ENCODE peak calls at places on chromosomes 11 and 22, in seven cellular contexts. J is cardiac fibroblast, D is right lobe of liver, F is thoracic aorta, U is left lung, Q is WTC11, N is spleen. G is an unnamed sample.

GRCh38 chr22:30946354-30946753 is 22.2 kb downstream of the MORC2 start:
- DNase-seq in U (no peak), J (no peak), N (no peak), F (no peak), D (no peak), Q (no peak), G (no peak)

GRCh38 chr22:31637938-31638618 is 23.9 kb downstream of the PISD start:
- DNase-seq in J (peak), Q (no peak), N (peak), D (peak), F (no peak), U (peak), G (no peak)

GRCh38 chr11:65309006-65309405 is 5.7 kb upstream of the CDC42EP2 start:
- DNase-seq in D (no peak), U (peak), Q (no peak), N (no peak), J (peak), F (no peak), G (no peak)

GRCh38 chr22:47052236-47053012 is 290.0 kb downstream of the TBC1D22A start:
- DNase-seq in U (peak), F (no peak), D (peak), N (peak), J (no peak), Q (no peak), G (no peak)

GRCh38 chr22:48554893-48555552 is 1272.7 kb downstream of the BRD1 start:
- DNase-seq in N (no peak), J (no peak), D (no peak), F (no peak), Q (peak), U (peak), G (no peak)

GRCh38 chr22:40193429-40194421 is 16.0 kb downstream of the TNRC6B start:
- DNase-seq in N (no peak), Q (peak), J (peak), D (no peak), U (no peak), F (no peak), G (no peak)

GRCh38 chr11:131694526-131695424 is 324.4 kb downstream of the NTM start:
- DNase-seq in J (peak), F (peak), N (peak), U (peak), Q (peak), D (peak), G (no peak)

GRCh38 chr11:6812391-6813005 is 13.0 kb upstream of the OR6A2 start:
- DNase-seq in N (no peak), D (no peak), F (no peak), J (peak), U (no peak), Q (peak), G (no peak)

GRCh38 chr11:37525336-37525735 is 927.3 kb upstream of the RAG2 start:
- DNase-seq in F (no peak), N (no peak), J (peak), U (no peak), D (no peak), Q (no peak), G (no peak)

GRCh38 chr11:122032317-122032716 is 83.7 kb downstream of the BLID start:
- DNase-seq in D (no peak), F (no peak), U (no peak), N (no peak), J (peak), Q (no peak), G (no peak)

GRCh38 chr11:115324569-115325432 is 179.4 kb downstream of the CADM1 start:
- DNase-seq in J (peak), F (no peak), Q (peak), D (no peak), N (no peak), U (no peak), G (no peak)

GRCh38 chr11:47470671-47471070 is 21.7 kb upstream of the RAPSN start:
- DNase-seq in N (peak), U (no peak), Q (no peak), D (no peak), J (no peak), F (no peak), G (no peak)

GRCh38 chr11:112270551-112271180 is 10.0 kb upstream of the PLET1 start:
- DNase-seq in D (no peak), J (no peak), U (no peak), Q (peak), N (no peak), F (no peak), G (no peak)

GRCh38 chr11:48109046-48109666 is 107.5 kb upstream of the OR4B1 start:
- DNase-seq in D (no peak), N (no peak), J (peak), U (no peak), F (no peak), Q (no peak), G (peak)

GRCh38 chr11:23497040-23497439 is 636.8 kb upstream of the CCDC179 start:
- DNase-seq in J (no peak), N (no peak), Q (no peak), F (no peak), U (no peak), D (no peak), G (no peak)

GRCh38 chr22:34814260-34814659 is 251.7 kb upstream of the ISX start:
- DNase-seq in Q (no peak), U (no peak), D (no peak), F (no peak), J (no peak), N (no peak), G (no peak)

GRCh38 chr11:35487532-35488078 is 37.8 kb downstream of the PAMR1 start:
- DNase-seq in Q (peak), D (no peak), J (peak), U (no peak), N (no peak), F (no peak), G (no peak)

GRCh38 chr11:101442171-101442570 is 141.6 kb downstream of the TRPC6 start:
- DNase-seq in N (no peak), U (no peak), J (peak), F (no peak), D (no peak), Q (no peak), G (no peak)

GRCh38 chr11:124799384-124800225 is 601 bp downstream of the MSANTD2 start:
- DNase-seq in Q (peak), N (peak), D (peak), J (peak), F (no peak), U (peak), G (no peak)

GRCh38 chr22:32080904-32081303 is 37.8 kb downstream of the SLC5A1 start:
- DNase-seq in U (no peak), D (no peak), N (no peak), F (no peak), J (peak), Q (peak), G (no peak)

GRCh38 chr22:36586852-36587251 is 57.9 kb upstream of the EIF3D start:
- DNase-seq in D (no peak), N (no peak), J (no peak), F (no peak), U (no peak), Q (no peak), G (no peak)

DNA sequence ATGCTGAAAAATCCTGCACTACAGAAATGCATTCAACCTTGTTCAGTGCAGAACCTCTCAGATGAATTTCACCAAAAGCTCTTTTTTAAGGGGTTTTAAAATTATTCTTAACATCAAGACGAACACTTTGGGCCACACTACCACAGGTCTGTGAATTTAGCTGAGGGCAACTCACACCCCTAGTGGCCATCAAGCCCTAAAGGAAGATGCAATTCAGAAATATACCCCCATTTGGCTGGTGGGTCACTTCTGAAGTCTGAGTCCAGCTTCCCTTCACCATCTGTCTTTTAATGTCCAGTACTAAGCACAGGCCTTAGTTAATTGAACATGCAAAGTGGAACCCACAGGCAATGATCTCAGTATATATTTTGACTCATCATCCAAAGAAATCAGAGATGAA is 50.5 kb downstream of the FAM76B start:
- DNase-seq in U (no peak), F (no peak), J (no peak), D (no peak), N (no peak), Q (no peak), G (no peak)
- TF ChIP-seq CTCF in U (no peak), F (no peak), J (no peak), D (no peak), N (no peak), Q (no peak), G (no peak)

GRCh38 chr11:62716816-62717215 is 9.3 kb downstream of the GNG3 start:
- DNase-seq in D (no peak), F (no peak), Q (no peak), N (no peak), U (no peak), J (no peak), G (no peak)

GRCh38 chr11:62712861-62713260 is 5.4 kb downstream of the GNG3 start:
- DNase-seq in J (no peak), D (no peak), F (no peak), U (no peak), Q (no peak), N (no peak), G (no peak)

GRCh38 chr11:62713343-62713742 is 5.9 kb downstream of the GNG3 start:
- DNase-seq in N (no peak), D (peak), J (no peak), F (no peak), Q (no peak), U (no peak), G (no peak)

GRCh38 chr11:62716206-62716605 is 8.7 kb downstream of the GNG3 start:
- DNase-seq in Q (no peak), N (no peak), J (no peak), D (no peak), U (no peak), F (no peak), G (no peak)

GRCh38 chr11:62715150-62716130 is 8.0 kb downstream of the GNG3 start:
- DNase-seq in U (no peak), J (no peak), Q (no peak), D (no peak), F (no peak), N (no peak), G (no peak)
- TF ChIP-seq CTCF in U (no peak), J (no peak), Q (no peak), D (no peak), F (no peak), N (no peak), G (no peak)

GRCh38 chr22:38075105-38075825 is 8.7 kb downstream of the SLC16A8 start:
- DNase-seq in F (no peak), N (peak), U (peak), J (no peak), D (peak), Q (no peak), G (no peak)

GRCh38 chr22:38075961-38076360 is 8.0 kb downstream of the SLC16A8 start:
- DNase-seq in N (no peak), J (no peak), D (peak), F (no peak), Q (no peak), U (peak), G (no peak)

GRCh38 chr22:38072322-38073149 is 11.4 kb downstream of the SLC16A8 start:
- DNase-seq in N (no peak), D (peak), Q (no peak), J (no peak), U (peak), F (no peak), G (no peak)

GRCh38 chr22:38073150-38074130 is 10.5 kb downstream of the SLC16A8 start:
- DNase-seq in F (no peak), D (peak), N (no peak), U (peak), Q (no peak), J (no peak), G (no peak)

GRCh38 chr22:38074181-38075104 is 9.5 kb downstream of the SLC16A8 start:
- DNase-seq in F (no peak), N (no peak), D (peak), J (peak), U (peak), Q (peak), G (no peak)
- TF ChIP-seq CTCF in F (no peak), N (no peak), D (no peak), J (peak), U (no peak), Q (peak), G (no peak)

DNA sequence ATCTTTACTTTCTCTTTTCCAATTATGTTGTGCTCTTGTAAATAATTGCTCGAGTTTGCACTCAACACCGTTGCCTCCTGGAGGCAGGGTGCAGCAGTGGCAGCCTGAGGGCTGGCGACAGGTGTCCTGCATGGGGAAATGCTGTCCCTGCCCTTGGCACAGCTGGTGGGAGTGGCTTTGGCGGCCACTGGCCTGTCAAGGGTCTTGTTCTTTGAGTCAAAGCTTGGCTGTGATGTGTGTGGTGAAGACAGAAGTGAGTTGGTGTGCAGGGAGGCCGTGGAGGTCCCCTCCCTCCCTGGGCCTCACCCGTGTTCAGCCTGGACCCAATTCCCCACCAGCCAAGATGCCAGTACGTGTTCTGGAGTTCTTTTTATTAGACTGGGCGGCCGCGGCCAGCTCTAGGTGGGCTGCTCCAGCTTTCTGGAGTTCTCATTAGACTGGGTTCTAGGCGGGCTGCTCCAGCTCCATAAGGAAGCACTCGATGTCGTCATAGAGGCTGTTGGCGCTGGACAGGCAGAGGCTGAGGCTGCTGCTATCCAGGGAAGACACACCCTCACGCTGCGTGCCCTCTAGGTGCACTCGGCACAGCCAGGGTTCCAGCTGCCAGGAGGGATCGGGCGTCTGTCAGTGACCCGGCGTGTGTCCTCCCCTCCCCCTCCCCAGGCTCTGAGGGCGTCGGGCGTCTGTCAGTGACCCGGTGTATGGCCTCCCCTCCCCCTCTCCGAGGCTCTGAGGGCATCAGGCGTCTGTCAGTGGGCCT is 3.4 kb downstream of the IRF7 start:
- DNase-seq in D (peak), N (no peak), U (peak), F (no peak), J (peak), Q (no peak), G (no peak)
- TF ChIP-seq CTCF in D (peak), N (no peak), U (no peak), F (no peak), J (peak), Q (no peak), G (no peak)

GRCh38 chr22:27488456-27489224 is 312.9 kb downstream of the MN1 start:
- DNase-seq in U (no peak), N (peak), J (no peak), D (peak), Q (no peak), F (no peak), G (no peak)
- TF ChIP-seq CTCF in U (no peak), N (no peak), J (no peak), D (no peak), Q (no peak), F (no peak), G (no peak)

GRCh38 chr11:2077061-2077802 is 62.0 kb downstream of the IGF2 start:
- DNase-seq in N (no peak), Q (no peak), D (no peak), J (peak), F (no peak), U (peak), G (no peak)

GRCh38 chr11:2076441-2076840 is 62.7 kb downstream of the IGF2 start:
- DNase-seq in J (no peak), N (no peak), F (no peak), Q (no peak), U (no peak), D (no peak), G (no peak)

GRCh38 chr11:2071748-2072385 is 67.3 kb downstream of the IGF2 start:
- DNase-seq in F (no peak), U (no peak), J (peak), N (no peak), Q (no peak), D (no peak), G (no peak)

GRCh38 chr11:2072551-2073261 is 66.5 kb downstream of the IGF2 start:
- DNase-seq in F (no peak), U (peak), J (peak), Q (no peak), D (no peak), N (peak), G (no peak)

GRCh38 chr11:2074266-2074825 is 64.8 kb downstream of the IGF2 start:
- DNase-seq in D (no peak), J (no peak), Q (peak), F (no peak), N (no peak), U (no peak), G (no peak)
- TF ChIP-seq CTCF in D (no peak), J (peak), Q (peak), F (no peak), N (no peak), U (no peak), G (no peak)

GRCh38 chr22:38572065-38572464 is 2.1 kb upstream of the DMC1 start:
- DNase-seq in N (no peak), D (no peak), U (no peak), F (no peak), J (peak), Q (no peak), G (no peak)
- TF ChIP-seq CTCF in N (peak), D (peak), U (peak), F (peak), J (peak), Q (no peak), G (peak)

GRCh38 chr11:116512841-116513240 is 259.9 kb downstream of the BUD13 start:
- DNase-seq in D (no peak), Q (no peak), U (no peak), J (no peak), N (no peak), F (no peak), G (no peak)

GRCh38 chr11:116515666-116516184 is 257.1 kb downstream of the BUD13 start:
- DNase-seq in N (no peak), U (no peak), Q (no peak), J (no peak), D (no peak), F (no peak), G (no peak)

GRCh38 chr11:116513278-116513823 is 259.4 kb downstream of the BUD13 start:
- DNase-seq in Q (no peak), D (no peak), N (no peak), F (no peak), U (no peak), J (no peak), G (no peak)

GRCh38 chr11:116511684-116512083 is 261.1 kb downstream of the BUD13 start:
- DNase-seq in D (no peak), Q (no peak), F (no peak), U (no peak), N (no peak), J (no peak), G (no peak)

DNA sequence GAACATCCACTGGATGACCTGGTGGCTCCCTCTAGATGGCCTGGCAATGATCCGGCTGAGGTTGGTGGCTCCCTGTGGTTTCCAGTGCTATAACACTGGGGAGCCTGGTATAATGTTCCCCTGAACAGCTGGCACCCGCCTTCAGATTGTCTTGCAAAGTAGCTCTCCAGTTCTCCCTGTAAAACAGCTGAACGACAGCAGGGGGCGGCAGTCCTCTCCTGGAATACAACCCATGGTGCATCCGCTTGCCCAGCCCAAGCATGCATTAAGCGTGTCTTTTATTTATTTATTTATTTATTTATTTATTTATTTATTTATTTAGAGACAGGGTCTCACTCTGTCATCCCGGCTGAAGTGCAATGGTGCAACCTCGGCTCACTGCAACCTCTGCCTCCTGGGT is 258.9 kb downstream of the BUD13 start:
- DNase-seq in J (peak), D (peak), F (no peak), U (no peak), Q (peak), N (no peak), G (no peak)
- TF ChIP-seq CTCF in J (peak), D (peak), F (no peak), U (peak), Q (peak), N (no peak), G (peak)

GRCh38 chr22:21660904-21661303 is 4.9 kb upstream of the PPIL2 start:
- DNase-seq in D (no peak), U (no peak), Q (no peak), N (no peak), F (no peak), J (no peak), G (no peak)

GRCh38 chr22:21661991-21662390 is 3.8 kb upstream of the PPIL2 start:
- DNase-seq in D (no peak), N (no peak), U (no peak), Q (no peak), F (no peak), J (no peak), G (no peak)

GRCh38 chr22:21659864-21660525 is 5.8 kb upstream of the PPIL2 start:
- DNase-seq in U (no peak), Q (no peak), N (no peak), D (no peak), F (no peak), J (no peak), G (no peak)

GRCh38 chr22:21657020-21657360 is 8.8 kb upstream of the PPIL2 start:
- DNase-seq in U (no peak), N (no peak), J (no peak), F (no peak), D (no peak), Q (no peak), G (no peak)

DNA sequence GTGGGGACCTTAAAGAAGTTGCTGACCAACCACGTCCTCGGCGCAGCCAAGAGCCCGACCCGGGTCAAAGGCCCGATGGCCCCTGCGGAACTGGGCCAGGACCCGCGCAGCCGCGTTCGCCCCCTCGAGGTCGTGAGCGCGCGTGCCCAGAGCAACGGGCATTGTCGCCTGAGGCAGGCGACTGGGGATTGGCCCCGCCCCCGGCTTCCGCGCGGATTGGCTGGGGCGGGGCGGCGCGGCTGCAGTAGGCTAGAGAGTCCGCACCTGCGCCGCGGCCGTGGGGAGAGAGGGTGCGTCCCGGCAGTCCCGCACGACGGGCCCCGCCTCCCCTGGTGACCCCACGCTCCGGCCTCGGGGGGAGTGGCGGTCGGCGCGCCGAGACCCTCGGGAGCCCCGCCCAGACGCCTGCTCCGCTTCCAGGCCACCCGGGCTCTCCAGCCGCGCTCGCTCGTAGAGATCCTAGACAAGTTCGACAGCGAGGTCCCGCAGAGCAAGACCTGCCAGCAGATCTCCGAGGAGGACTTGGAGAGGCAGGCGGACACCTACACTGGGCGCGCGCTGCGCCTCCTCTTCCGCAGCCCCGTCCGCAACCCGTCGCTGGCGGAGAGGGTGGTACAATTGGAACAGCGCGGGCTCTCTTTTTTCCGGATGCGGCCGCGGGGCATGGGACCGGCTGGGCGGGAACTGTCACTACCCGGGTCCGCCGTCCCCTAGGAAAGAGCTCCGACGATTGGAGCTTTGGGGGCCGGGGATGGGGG is 8.3 kb upstream of the PPIL2 start:
- DNase-seq in D (peak), Q (peak), N (peak), J (peak), F (no peak), U (peak), G (peak)
- TF ChIP-seq CTCF in D (peak), Q (no peak), N (peak), J (no peak), F (peak), U (no peak), G (no peak)

G was measured in D721Med.